ENCODE peak calls at places on chromosome 11, in six cellular contexts. V is NCI-H2029, O is astrocyte, C is endothelial cell, W is suprapubic skin, D is T1000. J is an unnamed sample.
A peak's percentile ranks its signal among the peaks of the same experiment; 100 is the strongest.

GRCh38 chr11:15918212-15918611 is 438.1 kb downstream of the SOX6 start:
- DNase-seq in W (peak; percentile 11), O (no peak), V (peak; percentile 20), C (no peak), D (no peak), J (no peak)

GRCh38 chr11:134290646-134291045 is 14.5 kb downstream of the GLB1L3 start:
- DNase-seq in W (no peak), O (no peak), V (no peak), C (no peak), D (no peak), J (no peak)

GRCh38 chr11:16964501-16964900 is 49.7 kb downstream of the PLEKHA7 start:
- DNase-seq in C (no peak), D (no peak), W (no peak), O (no peak), V (no peak), J (no peak)

GRCh38 chr11:45934580-45935318 is 12.3 kb downstream of the LARGE2 start:
- DNase-seq in D (no peak), V (no peak), W (no peak), O (no peak), C (no peak), J (no peak)

GRCh38 chr11:2525166-2525861 is 80.5 kb downstream of the KCNQ1 start:
- DNase-seq in V (peak; percentile 34), O (no peak), C (peak; percentile 3), D (no peak), W (peak; percentile 57), J (no peak)

GRCh38 chr11:119673389-119674336 is 55.3 kb downstream of the NECTIN1 start:
- DNase-seq in C (no peak), D (no peak), O (no peak), W (no peak), V (no peak), J (peak; percentile 33)

GRCh38 chr11:66220566-66220935 is 47.9 kb upstream of the RAB1B start:
- DNase-seq in C (no peak), D (no peak), O (no peak), V (no peak), W (no peak), J (no peak)

GRCh38 chr11:5197538-5197937 is 2.9 kb downstream of the OR51V1 start:
- DNase-seq in W (no peak), O (no peak), D (no peak), V (no peak), C (no peak), J (no peak)

GRCh38 chr11:113373306-113373705 is 14.3 kb upstream of the ANKK1 start:
- DNase-seq in C (no peak), V (no peak), O (peak; percentile 73), D (no peak), W (no peak), J (no peak)

GRCh38 chr11:6505577-6506240 is 8.6 kb downstream of the DNHD1 start:
- DNase-seq in O (peak; percentile 78), C (peak; percentile 26), D (no peak), W (no peak), V (peak; percentile 61), J (no peak)

GRCh38 chr11:15819679-15820286 is 536.6 kb downstream of the SOX6 start:
- DNase-seq in V (peak; percentile 58), D (no peak), O (no peak), W (peak; percentile 66), C (peak; percentile 74), J (no peak)

GRCh38 chr11:36312593-36312990 is 16.5 kb downstream of the PRR5L start:
- DNase-seq in V (no peak), C (no peak), O (peak; percentile 88), W (no peak), D (peak; percentile 19), J (no peak)

GRCh38 chr11:76448506-76448905 is 3.7 kb downstream of the EMSY start:
- DNase-seq in W (no peak), V (no peak), O (no peak), C (no peak), D (no peak), J (no peak)

GRCh38 chr11:40306938-40307548 is 1152.4 kb downstream of the LRRC4C start:
- DNase-seq in V (no peak), D (no peak), O (peak; percentile 29), W (no peak), C (peak; percentile 25), J (no peak)

GRCh38 chr11:64224891-64225607 is 937 bp downstream of the TRPT1 start:
- DNase-seq in W (no peak), V (no peak), C (no peak), O (no peak), D (no peak), J (no peak)

GRCh38 chr11:74647404-74647803 is 55.0 kb downstream of the POLD3 start:
- DNase-seq in O (no peak), V (no peak), C (no peak), W (no peak), D (no peak), J (no peak)

GRCh38 chr11:69545976-69546617 is 64.6 kb downstream of the LINC01488 start:
- DNase-seq in W (peak; percentile 42), D (no peak), V (no peak), O (no peak), C (no peak), J (no peak)

GRCh38 chr11:58805065-58805464 is 39.4 kb downstream of the GLYATL2 start:
- DNase-seq in D (no peak), W (no peak), O (peak; percentile 4), C (no peak), V (no peak), J (no peak)

GRCh38 chr11:88367310-88367709 is 29.8 kb upstream of the CTSC start:
- DNase-seq in O (no peak), V (no peak), D (no peak), C (no peak), W (no peak), J (no peak)

GRCh38 chr11:20036625-20037335 is 123.5 kb downstream of the DBX1 start:
- DNase-seq in W (no peak), C (no peak), V (peak; percentile 51), O (no peak), D (no peak), J (no peak)

J was measured in activated naive CD4-positive, alpha-beta T cell treated with anti-CD3 and anti-CD28 coated beads, Interleukin-2, amount 50 U/mL, for 72 hours.